ENCODE peak calls at places on chromosomes 13 and 19, in four cellular contexts. X is tibial nerve, C is A673, L is AG04449. J is an unnamed sample.

GRCh38 chr19:14952767-14953166 is 11.5 kb downstream of the OR7C2 start:
- DNase-seq in X (no peak), C (no peak), L (no peak), J (no peak)

GRCh38 chr19:39409886-39410619 is 2.4 kb upstream of the PLEKHG2 start:
- DNase-seq in X (peak), C (no peak), L (no peak), J (peak)

GRCh38 chr19:5090780-5091575 is 122.1 kb downstream of the KDM4B start:
- DNase-seq in X (no peak), C (peak), L (no peak), J (no peak)

GRCh38 chr19:16372065-16372915 is 47.7 kb downstream of the KLF2 start:
- DNase-seq in X (no peak), C (no peak), L (no peak), J (no peak)

GRCh38 chr13:43760257-43760656 is 26.5 kb downstream of the ENOX1 start:
- DNase-seq in X (no peak), C (no peak), L (no peak), J (no peak)

GRCh38 chr19:29105629-29106352 is 107.2 kb downstream of the UQCRFS1 start:
- DNase-seq in X (no peak), C (no peak), L (no peak), J (no peak)

GRCh38 chr13:93690139-93690538 is 463.5 kb downstream of the GPC6 start:
- DNase-seq in X (no peak), C (peak), L (no peak), J (no peak)

GRCh38 chr19:21602105-21602658 is 96.8 kb downstream of the ZNF429 start:
- DNase-seq in X (no peak), C (no peak), L (no peak), J (no peak)

GRCh38 chr13:112723771-112724170 is 33.9 kb downstream of the ATP11A start:
- DNase-seq in X (no peak), C (no peak), L (no peak), J (no peak)

GRCh38 chr19:38946229-38947010 is 15.7 kb downstream of the MRPS12 start:
- DNase-seq in X (no peak), C (no peak), L (no peak), J (no peak)

GRCh38 chr13:110334256-110334655 is 27.2 kb downstream of the COL4A2 start:
- DNase-seq in X (no peak), C (no peak), L (no peak), J (no peak)

GRCh38 chr19:8827277-8827676 is 4.8 kb downstream of the ZNF558 start:
- DNase-seq in X (no peak), C (no peak), L (no peak), J (no peak)

GRCh38 chr19:8835446-8835845 is 3.3 kb downstream of the MBD3L1 start:
- DNase-seq in X (no peak), C (no peak), L (no peak), J (no peak)

GRCh38 chr19:8832132-8833021 is at the start of the genes MBD3L1 and ZNF558:
- DNase-seq in X (peak), C (peak), L (peak), J (peak)

GRCh38 chr19:8831832-8832131 is 322 bp downstream of the ZNF558 start:
- DNase-seq in X (no peak), C (no peak), L (no peak), J (no peak)

DNA sequence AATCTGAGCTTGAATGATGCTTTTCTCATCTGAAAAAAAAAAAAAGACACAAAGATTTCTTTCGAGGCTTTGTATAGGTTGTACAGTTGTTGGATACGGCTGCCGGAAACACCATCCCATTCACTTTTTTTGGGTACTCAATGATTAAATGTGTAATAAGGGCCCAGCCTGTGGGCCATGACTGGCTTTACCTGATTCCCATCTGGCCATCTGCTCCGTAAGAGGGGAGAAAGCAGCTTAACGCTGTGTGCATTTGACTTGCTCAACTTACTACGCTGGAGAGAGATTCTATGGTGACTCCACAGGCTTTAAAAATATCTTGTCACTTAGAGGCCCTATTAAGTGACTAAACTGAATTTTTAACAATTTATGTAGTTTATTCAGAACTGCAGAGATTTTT is 731 bp downstream of the ZNF558 start:
- DNase-seq in X (no peak), C (no peak), L (no peak), J (no peak)
- H3K4me3 ChIP-seq in X (peak), C (peak), L (peak), J (peak)

DNA sequence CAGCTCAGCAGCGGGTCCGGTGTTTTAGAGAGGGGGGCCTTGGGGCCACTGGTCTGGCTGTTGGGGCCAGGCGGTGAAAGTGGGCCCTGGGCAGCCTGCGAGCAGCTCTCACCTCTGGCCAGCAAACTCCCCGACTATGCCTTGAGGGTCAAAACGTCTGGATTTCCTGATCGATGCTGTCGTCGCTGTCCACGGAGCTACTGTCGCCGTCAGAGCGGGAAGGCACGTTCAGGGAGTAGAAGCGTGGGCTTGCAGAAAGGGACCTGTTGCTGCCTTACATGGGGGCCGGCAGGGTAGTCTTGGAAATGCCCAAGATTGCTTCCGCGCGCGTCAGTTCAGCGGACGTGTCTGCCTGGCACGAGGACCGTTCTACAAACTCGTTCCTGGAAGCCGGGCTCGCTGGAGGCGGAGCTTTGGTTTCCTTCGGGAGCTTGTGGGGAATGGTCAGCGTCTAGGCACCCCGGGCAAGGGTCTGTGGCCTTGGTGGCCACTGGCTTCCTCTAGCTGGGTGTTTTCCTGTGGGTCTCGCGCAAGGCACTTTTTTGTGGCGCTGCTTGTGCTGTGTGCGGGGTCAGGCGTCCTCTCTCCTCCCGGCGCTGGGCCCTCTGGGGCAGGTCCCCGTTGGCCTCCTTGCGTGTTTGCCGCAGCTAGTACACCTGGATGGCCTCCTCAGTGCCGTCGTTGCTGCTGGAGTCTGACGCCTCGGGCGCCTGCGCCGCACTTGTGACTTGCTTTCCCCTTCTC is 15.3 kb downstream of the RB1 start:
- DNase-seq in X (no peak), C (no peak), L (no peak), J (no peak)
- H3K4me3 ChIP-seq in X (no peak), C (no peak), L (no peak), J (peak)

GRCh38 chr13:79403113-79403512 is 2.9 kb downstream of the RBM26 start:
- DNase-seq in X (no peak), C (no peak), L (no peak), J (no peak)

GRCh38 chr13:79401259-79402071 is 4.6 kb downstream of the RBM26 start:
- DNase-seq in X (no peak), C (no peak), L (no peak), J (no peak)

GRCh38 chr13:79404361-79404760 is 1.7 kb downstream of the RBM26 start:
- DNase-seq in X (no peak), C (no peak), L (no peak), J (no peak)

GRCh38 chr13:79402679-79403078 is 3.4 kb downstream of the RBM26 start:
- DNase-seq in X (no peak), C (no peak), L (no peak), J (no peak)

DNA sequence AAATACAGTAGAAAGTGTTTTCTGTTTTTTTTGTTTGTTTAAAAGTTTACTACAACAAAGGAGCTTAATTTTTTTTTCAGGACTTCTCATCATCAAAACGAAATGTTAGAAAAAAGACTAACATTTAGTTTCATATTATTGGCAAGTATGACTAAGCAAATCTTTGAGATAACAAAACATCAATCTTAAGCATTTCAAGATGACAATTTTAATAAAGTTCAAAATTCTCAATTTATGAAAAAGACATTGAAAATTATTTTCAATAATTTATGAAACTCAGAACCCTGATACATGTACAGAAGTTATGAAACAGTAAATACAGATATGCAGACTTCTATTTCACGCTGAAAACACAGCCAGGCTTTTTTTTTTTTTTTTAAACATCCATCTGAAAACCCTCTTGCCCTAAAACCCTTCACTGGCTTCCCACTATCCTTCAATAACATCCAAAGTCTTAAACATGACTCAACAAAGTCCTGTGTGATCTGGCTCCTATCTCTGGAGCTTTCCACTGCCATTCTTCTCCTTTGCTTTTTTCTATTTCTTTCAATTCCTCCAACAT is 3.9 kb downstream of the RBM26 start:
- DNase-seq in X (no peak), C (no peak), L (no peak), J (no peak)
- H3K4me3 ChIP-seq in X (no peak), C (no peak), L (no peak), J (no peak)

DNA sequence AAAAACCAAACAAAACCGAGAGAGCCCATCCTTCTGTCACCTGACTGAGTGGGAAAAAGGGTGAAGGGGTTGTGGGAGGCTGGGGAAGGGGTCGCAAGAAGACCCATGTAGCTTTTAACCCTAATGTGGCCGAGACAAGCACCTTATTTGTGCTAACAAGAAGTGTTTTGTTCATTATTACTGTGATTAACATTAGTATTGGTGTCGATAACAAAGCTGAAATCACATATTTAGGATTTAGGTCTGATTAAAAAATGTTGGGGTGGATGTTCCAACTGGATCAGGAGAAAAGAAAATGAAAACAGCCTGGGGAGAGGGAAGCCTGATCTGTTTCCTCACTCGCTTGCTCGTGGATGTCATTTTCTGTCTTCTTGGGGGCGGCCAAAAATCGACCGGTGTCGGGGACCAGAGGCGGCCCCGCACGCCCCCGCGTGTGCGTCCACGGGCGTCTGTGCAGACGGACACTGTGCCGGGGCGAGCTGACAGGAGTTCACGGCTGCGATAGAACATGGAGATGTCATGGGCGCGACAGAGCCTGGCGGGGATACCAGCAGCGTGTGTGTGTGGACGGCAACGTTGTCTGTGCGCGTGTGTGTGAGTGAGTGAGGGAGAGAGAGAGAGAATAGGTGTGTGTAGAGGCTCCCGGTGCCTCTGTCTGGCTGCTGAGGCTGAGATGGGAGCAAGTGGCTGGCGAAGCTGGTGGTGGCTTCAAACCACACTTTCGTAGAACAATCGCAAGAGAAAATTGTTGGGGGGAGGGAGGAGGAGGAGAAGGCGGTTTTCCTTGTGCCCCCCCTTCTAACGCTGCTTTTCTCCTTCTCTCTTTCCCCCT is 29.1 kb downstream of the NFIX start:
- DNase-seq in X (no peak), C (no peak), L (no peak), J (no peak)
- H3K4me3 ChIP-seq in X (peak), C (peak), L (peak), J (peak)

GRCh38 chr19:1133471-1133929 is 29.7 kb downstream of the GPX4 start:
- DNase-seq in X (no peak), C (peak), L (no peak), J (no peak)

GRCh38 chr19:1129535-1129934 is 25.7 kb downstream of the GPX4 start:
- DNase-seq in X (no peak), C (no peak), L (no peak), J (no peak)

GRCh38 chr19:1131718-1132552 is 28.1 kb downstream of the GPX4 start:
- DNase-seq in X (peak), C (peak), L (peak), J (peak)

GRCh38 chr19:1132625-1133383 is 29.0 kb downstream of the GPX4 start:
- DNase-seq in X (no peak), C (no peak), L (no peak), J (no peak)

DNA sequence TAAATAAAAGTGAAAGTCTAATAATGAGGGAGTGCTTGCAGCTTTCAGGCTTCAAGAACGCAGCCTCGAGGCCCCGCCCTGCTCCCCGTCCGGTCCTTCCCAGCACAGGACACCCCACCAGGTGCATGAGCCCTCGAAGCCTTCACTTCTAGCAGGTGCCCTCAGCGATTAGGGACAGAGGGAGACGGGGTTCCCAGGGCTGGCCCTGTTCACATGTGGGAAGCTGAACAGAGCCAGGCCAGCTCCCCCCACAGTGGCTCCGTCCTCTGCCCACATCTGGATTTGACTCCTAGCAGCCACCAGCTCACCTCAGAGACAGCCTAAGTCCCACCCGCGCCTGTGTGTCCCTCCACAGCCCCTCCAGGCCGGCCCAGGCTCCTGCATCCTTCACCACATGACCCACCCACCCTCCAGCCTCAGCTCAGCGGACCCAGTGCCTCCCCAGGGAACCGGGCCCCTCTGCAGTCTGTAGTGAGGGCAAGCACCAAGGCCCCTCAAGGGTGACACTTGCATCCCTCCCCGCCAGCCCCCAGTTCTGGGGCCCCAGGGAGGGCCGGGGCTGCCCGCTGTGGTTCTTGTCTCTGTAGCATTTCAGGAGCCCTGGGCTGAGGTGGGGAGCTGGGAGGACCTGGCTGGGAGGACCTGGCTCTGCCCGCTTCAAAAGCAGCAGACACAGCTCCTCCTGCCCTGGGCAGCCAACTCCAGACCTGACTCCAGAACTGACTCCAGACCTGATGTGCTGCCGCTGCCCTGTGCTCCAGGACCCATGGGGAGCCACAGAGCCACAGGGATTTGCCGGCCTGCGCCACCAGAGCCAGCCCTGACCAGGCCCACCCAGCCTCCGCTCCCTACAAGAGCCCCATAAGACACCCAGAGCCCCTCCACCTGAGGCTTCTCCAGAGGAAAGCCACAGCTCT is 27.3 kb downstream of the GPX4 start:
- DNase-seq in X (no peak), C (no peak), L (no peak), J (no peak)
- H3K4me3 ChIP-seq in X (peak), C (peak), L (peak), J (peak)

GRCh38 chr13:30802501-30802900 is 67.2 kb downstream of the ALOX5AP start:
- DNase-seq in X (no peak), C (no peak), L (no peak), J (no peak)
- H3K4me3 ChIP-seq in X (no peak), C (no peak), L (no peak), J (peak)

GRCh38 chr13:66623129-66623528 is 607.0 kb downstream of the PCDH9 start:
- DNase-seq in X (no peak), C (no peak), L (no peak), J (no peak)

GRCh38 chr13:66612983-66613382 is 617.2 kb downstream of the PCDH9 start:
- DNase-seq in X (no peak), C (no peak), L (no peak), J (no peak)

GRCh38 chr13:66617786-66618185 is 612.4 kb downstream of the PCDH9 start:
- DNase-seq in X (no peak), C (no peak), L (no peak), J (no peak)

GRCh38 chr13:66624302-66624701 is 605.8 kb downstream of the PCDH9 start:
- DNase-seq in X (no peak), C (no peak), L (no peak), J (no peak)

DNA sequence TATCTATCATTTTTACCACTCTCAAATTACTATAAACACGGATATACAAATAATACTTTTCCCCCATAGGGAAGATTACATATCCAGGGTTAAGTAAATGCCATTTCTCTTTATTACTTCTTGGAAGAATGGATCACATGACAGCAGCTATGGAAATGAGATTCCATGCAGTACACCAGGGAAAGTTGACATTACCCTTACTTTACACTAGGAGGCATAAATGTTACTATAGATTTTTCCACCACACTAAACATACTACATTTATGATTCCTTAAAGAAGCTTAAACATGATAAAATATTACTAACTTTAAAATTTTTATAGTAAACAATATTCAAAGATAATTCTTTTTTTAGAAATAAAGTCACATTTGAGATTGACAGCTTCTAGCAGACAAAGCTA is 611.4 kb downstream of the PCDH9 start:
- DNase-seq in X (no peak), C (peak), L (peak), J (no peak)
- H3K4me3 ChIP-seq in X (no peak), C (no peak), L (no peak), J (no peak)

DNA sequence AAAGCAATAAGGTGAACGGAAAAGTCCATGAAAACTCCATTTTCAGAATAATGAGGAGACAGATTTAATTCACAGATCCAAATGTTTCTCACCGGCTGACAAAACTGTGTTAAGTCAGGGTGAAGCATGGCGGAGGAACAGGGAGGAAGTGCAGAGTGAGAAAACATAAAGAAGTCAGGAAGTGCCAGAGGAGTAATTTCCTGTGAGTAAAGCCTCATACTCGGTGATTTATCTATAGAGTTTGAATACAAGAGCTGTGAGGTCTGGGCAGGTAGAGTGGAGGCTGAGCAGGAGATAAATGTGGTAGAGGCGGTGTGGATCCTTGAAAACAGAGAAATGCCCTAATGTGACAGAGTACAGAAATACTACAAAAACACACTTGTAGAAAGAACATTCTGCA is 11.4 kb downstream of the CARD8 start:
- DNase-seq in X (no peak), C (peak), L (no peak), J (no peak)
- H3K4me3 ChIP-seq in X (no peak), C (peak), L (no peak), J (no peak)

GRCh38 chr19:37303591-37304171 is 67.2 kb upstream of the ZNF527 start:
- DNase-seq in X (no peak), C (no peak), L (no peak), J (no peak)
- H3K4me3 ChIP-seq in X (no peak), C (no peak), L (no peak), J (peak)

GRCh38 chr19:850221-850978 is 1.7 kb upstream of the ELANE start:
- DNase-seq in X (peak), C (peak), L (peak), J (peak)

GRCh38 chr19:853014-853553 is 981 bp downstream of the ELANE start:
- DNase-seq in X (no peak), C (no peak), L (no peak), J (no peak)

GRCh38 chr19:848457-848921 is 3.6 kb upstream of the ELANE start:
- DNase-seq in X (no peak), C (no peak), L (no peak), J (no peak)

GRCh38 chr19:852136-853013 is at the start of gene ELANE:
- DNase-seq in X (no peak), C (no peak), L (no peak), J (no peak)

GRCh38 chr19:850979-851335 is 1.1 kb upstream of the ELANE start:
- DNase-seq in X (no peak), C (no peak), L (no peak), J (no peak)
- H3K4me3 ChIP-seq in X (no peak), C (no peak), L (no peak), J (peak)

J was measured in breast epithelium.